ENCODE peak calls at places on chromosomes 11 and 22, in eight cellular contexts. U is neural crest cell, K is AG04450, V is right atrium auricular region, B is nephron progenitor cell, G is GM13977, P is HL-60, J is sigmoid colon. E is an unnamed sample.

GRCh38 chr11:3195251-3196160 is 23.1 kb downstream of the MRGPRG start:
- DNase-seq in U (no peak), K (no peak), V (no peak), B (peak), G (no peak), P (peak), J (peak), E (no peak)

GRCh38 chr11:8838248-8838647 is 72.7 kb upstream of the AKIP1 start:
- DNase-seq in U (no peak), K (peak), V (no peak), B (no peak), G (no peak), P (peak), J (peak), E (no peak)

GRCh38 chr11:35363246-35364100 is 55.9 kb downstream of the SLC1A2 start:
- DNase-seq in U (no peak), K (no peak), V (peak), B (no peak), G (no peak), P (no peak), J (peak), E (no peak)

GRCh38 chr11:74330065-74330858 is 18.8 kb upstream of the P4HA3 start:
- DNase-seq in U (no peak), K (no peak), V (no peak), B (no peak), G (no peak), P (no peak), J (no peak), E (no peak)

GRCh38 chr11:13210424-13210823 is 67.2 kb upstream of the BMAL1 start:
- DNase-seq in U (peak), K (peak), V (peak), B (peak), G (no peak), P (peak), J (peak), E (no peak)

GRCh38 chr22:17918840-17919239 is 105.5 kb downstream of the MICAL3 start:
- DNase-seq in U (no peak), K (no peak), V (no peak), B (no peak), G (no peak), P (no peak), J (peak), E (no peak)

GRCh38 chr11:128239224-128239790 is 348.1 kb downstream of the ETS1 start:
- DNase-seq in U (no peak), K (no peak), V (no peak), B (no peak), G (no peak), P (no peak), J (no peak), E (no peak)

GRCh38 chr11:73480677-73481076 is 104.5 kb downstream of the RELT start:
- DNase-seq in U (no peak), K (no peak), V (no peak), B (no peak), G (no peak), P (no peak), J (no peak), E (no peak)

GRCh38 chr22:27775087-27775697 is 26.4 kb downstream of the MN1 start:
- DNase-seq in U (no peak), K (no peak), V (no peak), B (no peak), G (no peak), P (no peak), J (no peak), E (no peak)

GRCh38 chr11:61516675-61517516 is 8.3 kb downstream of the LRRC10B start:
- DNase-seq in U (peak), K (no peak), V (no peak), B (peak), G (peak), P (no peak), J (no peak), E (peak)

GRCh38 chr11:71139516-71140205 is 112.7 kb downstream of the SHANK2 start:
- DNase-seq in U (no peak), K (no peak), V (no peak), B (no peak), G (no peak), P (no peak), J (peak), E (no peak)

GRCh38 chr11:69049490-69049867 is 747 bp downstream of the TPCN2 start:
- DNase-seq in U (no peak), K (no peak), V (no peak), B (no peak), G (no peak), P (peak), J (no peak), E (no peak)

GRCh38 chr22:45240137-45240809 is 421 bp downstream of the KIAA0930 start:
- DNase-seq in U (no peak), K (no peak), V (no peak), B (peak), G (no peak), P (peak), J (no peak), E (no peak)

GRCh38 chr11:76719686-76720085 is 49.1 kb upstream of the LRRC32 start:
- DNase-seq in U (no peak), K (no peak), V (no peak), B (no peak), G (no peak), P (no peak), J (peak), E (no peak)
- TF ChIP-seq CTCF in U (no peak), K (no peak), V (no peak), B (no peak), G (no peak), P (no peak), J (no peak), E (no peak)

GRCh38 chr22:21641417-21641794 is 696 bp upstream of the SDF2L1 start:
- DNase-seq in U (peak), K (no peak), V (no peak), B (peak), G (peak), P (peak), J (no peak), E (peak)
- TF ChIP-seq CTCF in U (peak), K (peak), V (peak), B (peak), G (peak), P (no peak), J (no peak), E (no peak)

GRCh38 chr11:4607782-4608666 is at the start of gene TRIM68:
- DNase-seq in U (peak), K (peak), V (peak), B (peak), G (peak), P (peak), J (peak), E (peak)
- TF ChIP-seq CTCF in U (no peak), K (no peak), V (no peak), B (no peak), G (no peak), P (no peak), J (no peak), E (no peak)

GRCh38 chr22:23984430-23984829 is 4.5 kb downstream of the GSTT2 start:
- DNase-seq in U (no peak), K (no peak), V (no peak), B (no peak), G (no peak), P (peak), J (no peak), E (peak)
- TF ChIP-seq CTCF in U (no peak), K (peak), V (peak), B (no peak), G (peak), P (peak), J (no peak), E (peak)